ENCODE peak calls at places on chromosomes 12 and 14, in six cellular contexts. S, M, G, V, Q and U are unnamed samples.

GRCh38 chr14:100787659-100788058 is 38.3 kb upstream of the MEG3 start:
- DNase-seq in S (no peak), M (no peak), G (no peak), V (no peak), Q (no peak), U (no peak)

GRCh38 chr14:54737132-54737711 is 165.4 kb downstream of the GCH1 start:
- DNase-seq in S (peak), M (no peak), G (peak), V (no peak), Q (no peak), U (peak)

GRCh38 chr12:101074940-101075680 is 134.9 kb downstream of the SLC5A8 start:
- DNase-seq in S (no peak), M (no peak), G (peak), V (no peak), Q (no peak), U (no peak)

GRCh38 chr12:28879379-28879778 is 269.7 kb upstream of the FAR2 start:
- DNase-seq in S (no peak), M (no peak), G (no peak), V (no peak), Q (no peak), U (peak)

GRCh38 chr12:91346827-91347226 is 164.2 kb upstream of the DCN start:
- DNase-seq in S (no peak), M (no peak), G (no peak), V (no peak), Q (no peak), U (no peak)

GRCh38 chr12:55681142-55682077 is 26.3 kb downstream of the ITGA7 start:
- DNase-seq in S (peak), M (peak), G (peak), V (peak), Q (peak), U (peak)

GRCh38 chr12:6092784-6093722 is 31.4 kb downstream of the VWF start:
- DNase-seq in S (peak), M (peak), G (peak), V (peak), Q (no peak), U (peak)

GRCh38 chr14:20707622-20708021 is 19.1 kb downstream of the ANG start:
- DNase-seq in S (no peak), M (no peak), G (peak), V (no peak), Q (no peak), U (peak)

GRCh38 chr12:64392221-64392620 is 1.7 kb upstream of the C12orf56 start:
- DNase-seq in S (no peak), M (peak), G (peak), V (no peak), Q (peak), U (peak)

GRCh38 chr12:104687823-104688573 is 231.2 kb downstream of the CHST11 start:
- DNase-seq in S (no peak), M (no peak), G (no peak), V (no peak), Q (no peak), U (no peak)

GRCh38 chr12:104694161-104694560 is 237.4 kb downstream of the CHST11 start:
- DNase-seq in S (no peak), M (no peak), G (no peak), V (no peak), Q (no peak), U (no peak)

GRCh38 chr12:63052696-63053095 is 98.3 kb downstream of the AVPR1A start:
- DNase-seq in S (no peak), M (no peak), G (no peak), V (no peak), Q (no peak), U (no peak)

GRCh38 chr14:79256311-79256879 is 954.9 kb downstream of the DIO2 start:
- DNase-seq in S (no peak), M (no peak), G (no peak), V (no peak), Q (peak), U (no peak)

GRCh38 chr14:94365624-94366023 is 22.8 kb downstream of the SERPINA1 start:
- DNase-seq in S (no peak), M (no peak), G (no peak), V (no peak), Q (no peak), U (no peak)

GRCh38 chr14:21860172-21860571 is 186.6 kb upstream of the OR4E1 start:
- DNase-seq in S (no peak), M (peak), G (peak), V (peak), Q (peak), U (peak)
- TF ChIP-seq CTCF in S (peak), M (peak), G (peak), V (peak), Q (peak), U (peak)

GRCh38 chr14:104550849-104551728 is 28.5 kb upstream of the C14orf180 start:
- DNase-seq in S (no peak), M (peak), G (peak), V (no peak), Q (no peak), U (no peak)
- H3K4me3 ChIP-seq in S (no peak), M (no peak), G (no peak), V (no peak), Q (no peak), U (no peak)

DNA sequence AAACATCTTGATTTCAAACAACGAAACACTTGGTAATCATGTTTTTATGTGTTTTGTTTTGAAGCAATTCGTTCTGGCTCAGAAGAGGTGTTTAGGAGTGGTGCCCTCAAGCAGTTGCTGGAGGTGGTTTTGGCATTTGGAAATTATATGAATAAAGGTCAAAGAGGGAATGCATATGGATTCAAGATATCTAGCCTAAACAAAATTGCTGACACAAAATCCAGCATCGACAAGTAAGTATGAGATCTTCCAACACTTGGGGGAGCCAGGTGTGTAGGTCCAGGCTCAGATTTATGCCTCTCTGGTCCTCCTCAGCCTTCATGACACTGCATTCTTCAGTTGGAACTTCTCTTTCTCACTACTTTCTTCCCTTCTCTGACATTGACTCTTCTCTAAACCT is 110.1 kb downstream of the GPR135 start:
- DNase-seq in S (no peak), M (no peak), G (no peak), V (no peak), Q (no peak), U (no peak)
- TF ChIP-seq CTCF in S (no peak), M (no peak), G (no peak), V (no peak), Q (no peak), U (no peak)

GRCh38 chr12:11731042-11731357 is 81.5 kb downstream of the ETV6 start:
- DNase-seq in S (no peak), M (no peak), G (no peak), V (no peak), Q (no peak), U (no peak)

GRCh38 chr12:11730299-11731041 is 81.0 kb downstream of the ETV6 start:
- DNase-seq in S (no peak), M (no peak), G (peak), V (peak), Q (peak), U (peak)

GRCh38 chr12:11729008-11729407 is 79.5 kb downstream of the ETV6 start:
- DNase-seq in S (no peak), M (no peak), G (peak), V (no peak), Q (no peak), U (peak)

GRCh38 chr12:11728154-11728755 is 78.8 kb downstream of the ETV6 start:
- DNase-seq in S (no peak), M (no peak), G (no peak), V (no peak), Q (no peak), U (no peak)

DNA sequence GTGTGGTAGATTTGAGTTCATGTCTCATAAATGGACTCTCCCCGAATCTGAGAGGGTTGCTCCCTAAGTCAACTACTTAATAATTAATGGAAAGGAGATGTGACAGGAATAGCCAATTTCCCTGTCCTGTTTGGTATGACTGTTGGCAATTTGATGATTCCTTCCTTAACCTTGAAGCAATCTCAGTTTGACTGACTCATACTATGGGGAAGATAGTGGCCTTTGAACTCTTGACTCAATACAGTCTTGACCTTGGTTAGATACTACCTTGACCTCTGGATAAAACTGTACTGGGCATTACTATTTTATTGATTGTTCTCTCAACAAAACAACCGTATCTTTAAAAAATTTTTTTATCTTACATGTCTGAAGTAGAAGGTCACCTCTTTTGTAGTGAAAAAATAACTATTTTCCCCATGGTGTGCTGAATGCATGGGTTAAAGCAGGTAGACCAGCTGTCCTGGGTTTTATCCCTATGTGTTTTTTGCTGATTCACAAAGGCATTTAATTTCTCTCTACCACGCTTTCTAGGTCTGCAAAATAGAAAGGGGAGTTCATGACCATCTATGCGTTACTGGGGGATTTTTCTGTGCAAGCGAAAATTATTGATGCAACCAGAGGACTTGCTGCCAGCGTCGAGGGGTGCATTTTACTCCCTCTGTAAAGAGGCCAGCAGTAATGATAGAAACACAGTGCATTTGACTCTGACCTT is 80.1 kb downstream of the ETV6 start:
- DNase-seq in S (no peak), M (no peak), G (no peak), V (no peak), Q (no peak), U (peak)
- H3K4me3 ChIP-seq in S (no peak), M (no peak), G (no peak), V (no peak), Q (no peak), U (no peak)

DNA sequence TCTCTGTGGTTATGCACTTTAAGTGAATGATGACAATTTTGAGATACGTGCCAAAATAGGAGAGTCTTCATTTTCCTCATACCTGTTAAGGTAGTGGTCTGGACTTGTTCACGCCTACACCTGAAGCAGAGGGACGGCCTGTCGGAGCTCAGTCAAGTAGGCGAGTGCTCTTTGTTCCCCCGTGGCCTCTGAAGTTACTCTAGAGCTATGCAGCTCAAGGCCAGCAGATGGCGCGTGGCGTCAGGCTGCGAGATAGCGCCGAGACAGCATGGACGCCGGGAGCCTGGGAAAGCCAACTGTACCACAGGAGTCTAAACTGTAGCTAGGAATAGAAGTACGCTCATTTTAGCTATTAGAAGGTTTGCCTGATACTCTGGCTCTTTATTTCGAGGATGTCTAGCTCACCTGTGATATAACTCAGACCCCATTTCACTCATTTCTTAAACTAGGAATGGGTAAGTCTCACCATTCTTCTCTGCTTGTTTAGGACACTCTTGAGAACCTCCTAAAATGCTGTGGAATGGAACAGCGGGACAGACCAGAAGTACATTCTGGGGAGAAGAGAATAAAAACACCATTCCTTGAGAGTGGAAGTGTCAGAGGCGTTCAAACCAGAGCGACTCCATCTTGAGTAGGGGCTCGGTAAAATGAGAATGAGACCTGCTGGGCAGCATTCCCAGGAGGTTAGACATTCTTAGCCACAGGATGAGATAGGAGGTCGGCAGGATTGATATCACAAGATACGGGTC is 267.4 kb upstream of the HMGA2 start:
- DNase-seq in S (no peak), M (peak), G (peak), V (peak), Q (peak), U (peak)
- TF ChIP-seq CTCF in S (peak), M (peak), G (peak), V (peak), Q (peak), U (peak)